ENCODE peak calls at places on chromosomes 13 and 19, in six cellular contexts. One of them, this sample, is unnamed.

GRCh38 chr19:6113616-6114188 is 3.4 kb upstream of the RFX2 start:
- DNase-seq in astrocyte: no peak
- DNase-seq in neural progenitor cell: no peak
- DNase-seq in mesendoderm: no peak
- DNase-seq in neuronal stem cell: no peak
- DNase-seq in mesenchymal stem cell: no peak
- DNase-seq in this sample: no peak

GRCh38 chr13:28494537-28494860 is 429 bp downstream of the FLT1 start:
- DNase-seq in neural progenitor cell: peak
- DNase-seq in mesendoderm: no peak
- DNase-seq in neuronal stem cell: peak
- DNase-seq in mesenchymal stem cell: peak
- DNase-seq in astrocyte: no peak
- DNase-seq in this sample: no peak

GRCh38 chr19:18477042-18477760 is 39.3 kb upstream of the ISYNA1 start:
- DNase-seq in mesendoderm: peak
- DNase-seq in astrocyte: no peak
- DNase-seq in neural progenitor cell: no peak
- DNase-seq in mesenchymal stem cell: no peak
- DNase-seq in neuronal stem cell: no peak
- DNase-seq in this sample: no peak

GRCh38 chr19:32336259-32337111 is 8.9 kb upstream of the ZNF507 start:
- DNase-seq in mesenchymal stem cell: peak
- DNase-seq in neural progenitor cell: no peak
- DNase-seq in neuronal stem cell: no peak
- DNase-seq in astrocyte: no peak
- DNase-seq in mesendoderm: no peak
- DNase-seq in this sample: no peak

GRCh38 chr19:47489072-47489914 is 5.3 kb upstream of the KPTN start:
- DNase-seq in neuronal stem cell: no peak
- DNase-seq in mesendoderm: no peak
- DNase-seq in astrocyte: no peak
- DNase-seq in mesenchymal stem cell: no peak
- DNase-seq in neural progenitor cell: no peak
- DNase-seq in this sample: no peak

GRCh38 chr13:101018720-101019119 is 344.1 kb upstream of the TMTC4 start:
- DNase-seq in neural progenitor cell: no peak
- DNase-seq in mesenchymal stem cell: peak
- DNase-seq in astrocyte: peak
- DNase-seq in mesendoderm: peak
- DNase-seq in neuronal stem cell: no peak
- DNase-seq in this sample: no peak

GRCh38 chr19:2633693-2634075 is 68.8 kb downstream of the GNG7 start:
- DNase-seq in mesendoderm: no peak
- DNase-seq in astrocyte: no peak
- DNase-seq in neural progenitor cell: no peak
- DNase-seq in neuronal stem cell: no peak
- DNase-seq in mesenchymal stem cell: no peak
- DNase-seq in this sample: no peak

GRCh38 chr13:50319603-50320296 is 304.5 kb downstream of the KCNRG start:
- DNase-seq in mesenchymal stem cell: peak
- DNase-seq in mesendoderm: no peak
- DNase-seq in astrocyte: peak
- DNase-seq in neuronal stem cell: no peak
- DNase-seq in neural progenitor cell: no peak
- DNase-seq in this sample: peak

GRCh38 chr19:46951236-46951986 is 68.2 kb upstream of the NPAS1 start:
- DNase-seq in astrocyte: peak
- DNase-seq in mesenchymal stem cell: no peak
- DNase-seq in neural progenitor cell: no peak
- DNase-seq in mesendoderm: no peak
- DNase-seq in neuronal stem cell: no peak
- DNase-seq in this sample: peak

GRCh38 chr19:7926021-7926726 is at the start of gene CTXN1:
- DNase-seq in astrocyte: no peak
- DNase-seq in mesenchymal stem cell: peak
- DNase-seq in neuronal stem cell: peak
- DNase-seq in mesendoderm: peak
- DNase-seq in neural progenitor cell: peak
- DNase-seq in this sample: peak

GRCh38 chr13:46593403-46593802 is 40.4 kb downstream of the LRCH1 start:
- DNase-seq in mesenchymal stem cell: no peak
- DNase-seq in mesendoderm: no peak
- DNase-seq in astrocyte: no peak
- DNase-seq in neuronal stem cell: no peak
- DNase-seq in neural progenitor cell: no peak
- DNase-seq in this sample: no peak

GRCh38 chr13:29459818-29460335 is 135.6 kb downstream of the SLC7A1 start:
- DNase-seq in neural progenitor cell: no peak
- DNase-seq in astrocyte: peak
- DNase-seq in mesenchymal stem cell: no peak
- DNase-seq in mesendoderm: no peak
- DNase-seq in neuronal stem cell: no peak
- DNase-seq in this sample: no peak

GRCh38 chr13:48504606-48505369 is 28.1 kb downstream of the RCBTB2 start:
- DNase-seq in neuronal stem cell: no peak
- DNase-seq in astrocyte: no peak
- DNase-seq in neural progenitor cell: no peak
- DNase-seq in mesendoderm: peak
- DNase-seq in mesenchymal stem cell: no peak
- DNase-seq in this sample: no peak
- H3K9ac ChIP-seq in neuronal stem cell: no peak
- H3K9ac ChIP-seq in astrocyte: no peak
- H3K9ac ChIP-seq in neural progenitor cell: no peak
- H3K9ac ChIP-seq in mesendoderm: no peak
- H3K9ac ChIP-seq in mesenchymal stem cell: no peak
- H3K9ac ChIP-seq in this sample: no peak

GRCh38 chr19:35206855-35207254 is 21.7 kb downstream of the FAM187B start:
- DNase-seq in mesenchymal stem cell: no peak
- DNase-seq in neuronal stem cell: no peak
- DNase-seq in mesendoderm: no peak
- DNase-seq in neural progenitor cell: no peak
- DNase-seq in astrocyte: no peak
- DNase-seq in this sample: peak
- H3K9ac ChIP-seq in mesenchymal stem cell: no peak
- H3K9ac ChIP-seq in neuronal stem cell: no peak
- H3K9ac ChIP-seq in mesendoderm: no peak
- H3K9ac ChIP-seq in neural progenitor cell: no peak
- H3K9ac ChIP-seq in astrocyte: no peak
- H3K9ac ChIP-seq in this sample: no peak

GRCh38 chr19:56508282-56508778 is 675 bp downstream of the ZNF471 start:
- DNase-seq in mesenchymal stem cell: no peak
- DNase-seq in neural progenitor cell: no peak
- DNase-seq in neuronal stem cell: no peak
- DNase-seq in mesendoderm: no peak
- DNase-seq in astrocyte: no peak
- DNase-seq in this sample: no peak

GRCh38 chr19:56504581-56504980 is 3.1 kb upstream of the ZNF471 start:
- DNase-seq in astrocyte: peak
- DNase-seq in neuronal stem cell: no peak
- DNase-seq in mesendoderm: no peak
- DNase-seq in neural progenitor cell: no peak
- DNase-seq in mesenchymal stem cell: peak
- DNase-seq in this sample: no peak

GRCh38 chr19:56507446-56508281 is at the start of gene ZNF471:
- DNase-seq in mesendoderm: peak
- DNase-seq in neural progenitor cell: peak
- DNase-seq in astrocyte: peak
- DNase-seq in neuronal stem cell: peak
- DNase-seq in mesenchymal stem cell: peak
- DNase-seq in this sample: peak
- H3K9ac ChIP-seq in mesendoderm: peak
- H3K9ac ChIP-seq in neural progenitor cell: peak
- H3K9ac ChIP-seq in astrocyte: peak
- H3K9ac ChIP-seq in neuronal stem cell: peak
- H3K9ac ChIP-seq in mesenchymal stem cell: peak
- H3K9ac ChIP-seq in this sample: peak

DNA sequence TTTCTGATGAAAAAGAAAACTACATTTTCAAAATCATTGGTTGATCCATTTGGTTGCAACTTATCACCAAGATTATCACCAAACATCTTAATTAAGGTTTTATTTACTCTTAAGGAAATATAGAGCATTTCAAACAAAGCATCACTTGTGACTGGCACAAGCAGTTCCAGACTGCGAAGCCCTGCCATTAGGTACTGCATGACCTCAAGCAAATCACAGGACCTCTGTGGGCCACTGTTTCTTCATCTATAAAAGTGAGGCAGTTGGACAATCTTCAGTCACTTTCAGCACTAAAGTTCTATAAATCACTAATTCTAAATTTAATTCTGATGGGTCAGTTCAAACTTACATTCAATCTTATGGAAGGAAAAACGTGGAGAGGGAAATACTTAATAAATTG is 2.0 kb downstream of the ELF1 start:
- DNase-seq in neural progenitor cell: no peak
- DNase-seq in astrocyte: no peak
- DNase-seq in neuronal stem cell: no peak
- DNase-seq in mesenchymal stem cell: peak
- DNase-seq in mesendoderm: no peak
- DNase-seq in this sample: no peak
- H3K9ac ChIP-seq in neural progenitor cell: no peak
- H3K9ac ChIP-seq in astrocyte: no peak
- H3K9ac ChIP-seq in neuronal stem cell: no peak
- H3K9ac ChIP-seq in mesenchymal stem cell: no peak
- H3K9ac ChIP-seq in mesendoderm: no peak
- H3K9ac ChIP-seq in this sample: no peak

DNA sequence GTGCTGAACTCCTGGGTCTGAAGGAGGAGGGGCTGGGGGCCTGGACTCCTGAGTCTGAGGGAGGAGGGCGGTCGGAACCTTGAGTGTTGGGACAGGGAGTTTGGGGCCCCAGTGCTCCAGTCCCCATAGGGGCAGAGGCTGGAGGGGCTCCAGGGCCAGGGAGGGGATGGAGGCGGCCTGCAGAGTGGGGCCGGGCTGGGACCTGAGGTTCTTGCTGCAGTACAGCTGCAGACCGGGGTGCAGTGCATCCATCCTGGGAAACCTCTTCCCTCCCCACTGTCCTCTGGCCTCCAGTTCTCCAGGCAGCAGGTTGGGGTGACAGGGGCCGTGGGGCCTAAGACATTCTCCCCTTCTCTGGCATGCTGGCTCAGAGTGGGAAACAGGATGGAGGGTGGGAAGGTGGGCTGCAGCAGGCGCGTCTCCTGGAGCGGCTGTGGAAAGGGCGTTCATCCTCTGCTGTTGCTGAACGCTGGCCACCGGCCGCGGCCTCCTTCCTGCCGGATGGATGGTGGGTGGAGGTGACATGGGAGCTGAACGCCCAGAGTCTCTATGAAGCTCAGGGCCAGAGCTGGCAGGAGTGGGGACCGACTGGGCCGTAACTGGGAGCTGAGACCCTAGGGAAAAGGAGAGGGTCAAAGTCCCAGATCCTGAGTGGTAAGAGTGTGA is 1.6 kb downstream of the BRSK1 start:
- DNase-seq in astrocyte: no peak
- DNase-seq in neuronal stem cell: no peak
- DNase-seq in mesendoderm: no peak
- DNase-seq in neural progenitor cell: no peak
- DNase-seq in mesenchymal stem cell: no peak
- DNase-seq in this sample: no peak
- H3K9ac ChIP-seq in astrocyte: peak
- H3K9ac ChIP-seq in neuronal stem cell: peak
- H3K9ac ChIP-seq in mesendoderm: peak
- H3K9ac ChIP-seq in neural progenitor cell: peak
- H3K9ac ChIP-seq in mesenchymal stem cell: peak
- H3K9ac ChIP-seq in this sample: no peak